ENCODE peak calls at places on chromosomes 5 and 9, in eight cellular contexts. One of them, this sample, is unnamed.

GRCh38 chr9:115373000-115373709 is 255.2 kb upstream of the TNC start:
- DNase-seq in SW 1271: peak
- DNase-seq in SK-MEL-5: no peak
- DNase-seq in Panc1: peak
- DNase-seq in NCI-H1694 treated with DMSO at 0.1 percent for 48 hours: no peak
- DNase-seq in AG08396: peak
- DNase-seq in upper lobe of right lung: no peak
- DNase-seq in germinal center: no peak
- DNase-seq in this sample: peak

GRCh38 chr9:83060557-83060956 is 2.4 kb downstream of the RASEF start:
- DNase-seq in Panc1: no peak
- DNase-seq in upper lobe of right lung: no peak
- DNase-seq in AG08396: no peak
- DNase-seq in NCI-H1694 treated with DMSO at 0.1 percent for 48 hours: no peak
- DNase-seq in SK-MEL-5: no peak
- DNase-seq in SW 1271: no peak
- DNase-seq in germinal center: no peak
- DNase-seq in this sample: no peak

GRCh38 chr9:113409883-113410206 is 630 bp downstream of the POLE3 start:
- DNase-seq in SK-MEL-5: no peak
- DNase-seq in AG08396: no peak
- DNase-seq in SW 1271: no peak
- DNase-seq in upper lobe of right lung: no peak
- DNase-seq in Panc1: no peak
- DNase-seq in NCI-H1694 treated with DMSO at 0.1 percent for 48 hours: no peak
- DNase-seq in germinal center: no peak
- DNase-seq in this sample: peak

GRCh38 chr9:130570200-130570599 is 9.2 kb upstream of the FUBP3 start:
- DNase-seq in Panc1: no peak
- DNase-seq in NCI-H1694 treated with DMSO at 0.1 percent for 48 hours: no peak
- DNase-seq in SW 1271: peak
- DNase-seq in upper lobe of right lung: no peak
- DNase-seq in SK-MEL-5: no peak
- DNase-seq in germinal center: no peak
- DNase-seq in AG08396: no peak
- DNase-seq in this sample: peak

GRCh38 chr9:20838218-20838617 is 154.2 kb downstream of the FOCAD start:
- DNase-seq in NCI-H1694 treated with DMSO at 0.1 percent for 48 hours: no peak
- DNase-seq in AG08396: no peak
- DNase-seq in Panc1: no peak
- DNase-seq in SW 1271: no peak
- DNase-seq in upper lobe of right lung: no peak
- DNase-seq in germinal center: no peak
- DNase-seq in SK-MEL-5: no peak
- DNase-seq in this sample: peak

GRCh38 chr5:115260248-115260647 is 2.4 kb downstream of the PGGT1B start:
- DNase-seq in upper lobe of right lung: no peak
- DNase-seq in NCI-H1694 treated with DMSO at 0.1 percent for 48 hours: no peak
- DNase-seq in Panc1: no peak
- DNase-seq in SW 1271: no peak
- DNase-seq in germinal center: no peak
- DNase-seq in AG08396: no peak
- DNase-seq in SK-MEL-5: no peak
- DNase-seq in this sample: no peak

GRCh38 chr9:92770005-92770995 is 5.7 kb upstream of the BICD2 start:
- DNase-seq in SW 1271: no peak
- DNase-seq in AG08396: no peak
- DNase-seq in germinal center: peak
- DNase-seq in upper lobe of right lung: no peak
- DNase-seq in SK-MEL-5: no peak
- DNase-seq in Panc1: no peak
- DNase-seq in NCI-H1694 treated with DMSO at 0.1 percent for 48 hours: peak
- DNase-seq in this sample: peak

GRCh38 chr9:113475031-113475430 is 11.5 kb downstream of the RGS3 start:
- DNase-seq in NCI-H1694 treated with DMSO at 0.1 percent for 48 hours: no peak
- DNase-seq in SW 1271: no peak
- DNase-seq in Panc1: no peak
- DNase-seq in germinal center: no peak
- DNase-seq in AG08396: no peak
- DNase-seq in upper lobe of right lung: no peak
- DNase-seq in SK-MEL-5: no peak
- DNase-seq in this sample: no peak

GRCh38 chr9:89664896-89665329 is 60.1 kb downstream of the GADD45G start:
- DNase-seq in NCI-H1694 treated with DMSO at 0.1 percent for 48 hours: no peak
- DNase-seq in germinal center: no peak
- DNase-seq in SW 1271: no peak
- DNase-seq in SK-MEL-5: no peak
- DNase-seq in AG08396: no peak
- DNase-seq in upper lobe of right lung: peak
- DNase-seq in Panc1: no peak
- DNase-seq in this sample: no peak

GRCh38 chr9:5468850-5469249 is 18.5 kb downstream of the CD274 start:
- DNase-seq in SW 1271: no peak
- DNase-seq in AG08396: no peak
- DNase-seq in SK-MEL-5: no peak
- DNase-seq in upper lobe of right lung: no peak
- DNase-seq in germinal center: no peak
- DNase-seq in NCI-H1694 treated with DMSO at 0.1 percent for 48 hours: no peak
- DNase-seq in Panc1: no peak
- DNase-seq in this sample: no peak

GRCh38 chr5:40754381-40755092 is 1.2 kb downstream of the TTC33 start:
- DNase-seq in SK-MEL-5: no peak
- DNase-seq in Panc1: no peak
- DNase-seq in NCI-H1694 treated with DMSO at 0.1 percent for 48 hours: no peak
- DNase-seq in germinal center: no peak
- DNase-seq in upper lobe of right lung: no peak
- DNase-seq in AG08396: peak
- DNase-seq in SW 1271: no peak
- DNase-seq in this sample: peak

GRCh38 chr5:136133416-136134383 is 1.1 kb downstream of the SMAD5 start:
- DNase-seq in NCI-H1694 treated with DMSO at 0.1 percent for 48 hours: peak
- DNase-seq in Panc1: peak
- DNase-seq in germinal center: peak
- DNase-seq in SK-MEL-5: peak
- DNase-seq in AG08396: peak
- DNase-seq in SW 1271: no peak
- DNase-seq in upper lobe of right lung: no peak
- DNase-seq in this sample: peak

GRCh38 chr9:5817776-5818336 is 15.1 kb downstream of the ERMP1 start:
- DNase-seq in AG08396: no peak
- DNase-seq in NCI-H1694 treated with DMSO at 0.1 percent for 48 hours: no peak
- DNase-seq in upper lobe of right lung: no peak
- DNase-seq in SW 1271: no peak
- DNase-seq in Panc1: no peak
- DNase-seq in SK-MEL-5: no peak
- DNase-seq in germinal center: no peak
- DNase-seq in this sample: peak

GRCh38 chr9:86925686-86926085 is 21.6 kb downstream of the GAS1 start:
- DNase-seq in upper lobe of right lung: no peak
- DNase-seq in SW 1271: no peak
- DNase-seq in SK-MEL-5: no peak
- DNase-seq in germinal center: no peak
- DNase-seq in NCI-H1694 treated with DMSO at 0.1 percent for 48 hours: no peak
- DNase-seq in AG08396: peak
- DNase-seq in Panc1: no peak
- DNase-seq in this sample: peak

GRCh38 chr5:139271201-139272027 is 22.1 kb upstream of the MATR3 start:
- DNase-seq in SK-MEL-5: peak
- DNase-seq in SW 1271: no peak
- DNase-seq in germinal center: no peak
- DNase-seq in AG08396: no peak
- DNase-seq in NCI-H1694 treated with DMSO at 0.1 percent for 48 hours: no peak
- DNase-seq in Panc1: no peak
- DNase-seq in upper lobe of right lung: no peak
- DNase-seq in this sample: peak

GRCh38 chr5:21419383-21419782 is 1431.4 kb upstream of the CDH18 start:
- DNase-seq in upper lobe of right lung: no peak
- DNase-seq in AG08396: no peak
- DNase-seq in SW 1271: no peak
- DNase-seq in Panc1: no peak
- DNase-seq in SK-MEL-5: peak
- DNase-seq in NCI-H1694 treated with DMSO at 0.1 percent for 48 hours: no peak
- DNase-seq in germinal center: no peak
- DNase-seq in this sample: no peak

GRCh38 chr9:17509151-17509550 is 69.7 kb upstream of the SH3GL2 start:
- DNase-seq in AG08396: no peak
- DNase-seq in NCI-H1694 treated with DMSO at 0.1 percent for 48 hours: no peak
- DNase-seq in Panc1: no peak
- DNase-seq in upper lobe of right lung: no peak
- DNase-seq in SW 1271: no peak
- DNase-seq in germinal center: no peak
- DNase-seq in SK-MEL-5: no peak
- DNase-seq in this sample: no peak

GRCh38 chr9:121222524-121223171 is 21.0 kb upstream of the RAB14 start:
- DNase-seq in AG08396: no peak
- DNase-seq in germinal center: no peak
- DNase-seq in SK-MEL-5: peak
- DNase-seq in NCI-H1694 treated with DMSO at 0.1 percent for 48 hours: peak
- DNase-seq in SW 1271: no peak
- DNase-seq in Panc1: no peak
- DNase-seq in upper lobe of right lung: no peak
- DNase-seq in this sample: peak

GRCh38 chr9:115393976-115394775 is 276.2 kb upstream of the TNC start:
- DNase-seq in AG08396: no peak
- DNase-seq in Panc1: no peak
- DNase-seq in NCI-H1694 treated with DMSO at 0.1 percent for 48 hours: no peak
- DNase-seq in SK-MEL-5: no peak
- DNase-seq in upper lobe of right lung: no peak
- DNase-seq in SW 1271: no peak
- DNase-seq in germinal center: no peak
- DNase-seq in this sample: no peak